ENCODE peak calls at places on chromosome 2, in five cellular contexts. X is NCI-H1092, U is ascending aorta, J is glutamatergic neuron, B is foreskin fibroblast. P is an unnamed sample.

GRCh38 chr2:73770725-73771124 is 9.2 kb downstream of the DUSP11 start:
- DNase-seq in X (no peak), U (no peak), J (no peak), B (no peak), P (no peak)

GRCh38 chr2:23380562-23381065 is 4.4 kb upstream of the KLHL29 start:
- DNase-seq in X (no peak), U (no peak), J (no peak), B (no peak), P (no peak)

GRCh38 chr2:74625658-74626425 is 22.3 kb downstream of the M1AP start:
- DNase-seq in X (no peak), U (no peak), J (no peak), B (peak), P (no peak)

GRCh38 chr2:239388236-239389151 is 12.3 kb downstream of the HDAC4 start:
- DNase-seq in X (no peak), U (no peak), J (peak), B (no peak), P (no peak)

GRCh38 chr2:7191927-7192326 is 274.7 kb downstream of the RNF144A start:
- DNase-seq in X (no peak), U (no peak), J (no peak), B (peak), P (no peak)

GRCh38 chr2:20640411-20641122 is 10.3 kb downstream of the HS1BP3 start:
- DNase-seq in X (no peak), U (peak), J (no peak), B (no peak), P (no peak)

GRCh38 chr2:120763931-120764330 is 28.3 kb downstream of the GLI2 start:
- DNase-seq in X (no peak), U (peak), J (peak), B (no peak), P (no peak)

GRCh38 chr2:113231064-113231463 is 47.7 kb downstream of the PAX8 start:
- DNase-seq in X (no peak), U (no peak), J (no peak), B (no peak), P (no peak)

GRCh38 chr2:192570786-192571185 is 376.1 kb upstream of the TMEFF2 start:
- DNase-seq in X (no peak), U (no peak), J (no peak), B (no peak), P (no peak)

GRCh38 chr2:150122871-150123588 is 364.4 kb downstream of the RND3 start:
- DNase-seq in X (no peak), U (no peak), J (no peak), B (peak), P (no peak)

GRCh38 chr2:173401716-173402326 is 47.1 kb downstream of the CDCA7 start:
- DNase-seq in X (no peak), U (no peak), J (no peak), B (peak), P (no peak)

GRCh38 chr2:118321436-118322100 is 233.3 kb downstream of the INSIG2 start:
- DNase-seq in X (no peak), U (no peak), J (no peak), B (no peak), P (no peak)

GRCh38 chr2:209368406-209368805 is 55.4 kb upstream of the MAP2 start:
- DNase-seq in X (no peak), U (no peak), J (no peak), B (no peak), P (no peak)

GRCh38 chr2:127048969-127049897 is 57.7 kb downstream of the BIN1 start:
- DNase-seq in X (no peak), U (peak), J (no peak), B (no peak), P (no peak)

GRCh38 chr2:137977790-137978189 is 13.5 kb downstream of the HNMT start:
- DNase-seq in X (no peak), U (no peak), J (no peak), B (no peak), P (no peak)

GRCh38 chr2:229089806-229090205 is 181.3 kb downstream of the PID1 start:
- DNase-seq in X (no peak), U (no peak), J (no peak), B (peak), P (no peak)

GRCh38 chr2:100068395-100068794 is 74.0 kb downstream of the AFF3 start:
- DNase-seq in X (no peak), U (no peak), J (no peak), B (no peak), P (no peak)

GRCh38 chr2:217035967-217036366 is 176.1 kb upstream of the TNP1 start:
- DNase-seq in X (no peak), U (peak), J (peak), B (no peak), P (no peak)

GRCh38 chr2:95345415-95346235 is 48.5 kb downstream of the KCNIP3 start:
- DNase-seq in X (peak), U (peak), J (peak), B (peak), P (peak)

GRCh38 chr2:20998972-20999905 is 44.6 kb downstream of the APOB start:
- DNase-seq in X (no peak), U (no peak), J (no peak), B (no peak), P (no peak)

GRCh38 chr2:42937171-42937875 is 144.9 kb upstream of the HAAO start:
- DNase-seq in X (no peak), U (no peak), J (no peak), B (no peak), P (no peak)

GRCh38 chr2:137659616-137660015 is 304.7 kb upstream of the HNMT start:
- DNase-seq in X (peak), U (no peak), J (no peak), B (peak), P (peak)

GRCh38 chr2:101736861-101737291 is 39.4 kb downstream of the MAP4K4 start:
- DNase-seq in X (no peak), U (no peak), J (no peak), B (peak), P (no peak)

GRCh38 chr2:206979922-206980321 is 40.6 kb downstream of the CPO start:
- DNase-seq in X (no peak), U (no peak), J (no peak), B (no peak), P (no peak)

GRCh38 chr2:237012021-237012420 is 73.7 kb upstream of the COPS8 start:
- DNase-seq in X (no peak), U (no peak), J (no peak), B (no peak), P (no peak)

GRCh38 chr2:75627902-75628504 is 18.6 kb upstream of the MRPL19 start:
- DNase-seq in X (peak), U (peak), J (peak), B (peak), P (peak)

GRCh38 chr2:235444101-235444597 is 49.7 kb upstream of the AGAP1 start:
- DNase-seq in X (no peak), U (no peak), J (no peak), B (no peak), P (no peak)

GRCh38 chr2:105410554-105410953 is 11.7 kb upstream of the FHL2 start:
- DNase-seq in X (no peak), U (peak), J (no peak), B (no peak), P (no peak)

GRCh38 chr2:225864394-225864793 is 464.9 kb downstream of the NYAP2 start:
- DNase-seq in X (no peak), U (no peak), J (no peak), B (no peak), P (no peak)

GRCh38 chr2:21395366-21395765 is 271.6 kb downstream of the TDRD15 start:
- DNase-seq in X (no peak), U (no peak), J (no peak), B (no peak), P (no peak)

GRCh38 chr2:129936334-129936934 is 43.0 kb upstream of the RAB6C start:
- DNase-seq in X (peak), U (no peak), J (peak), B (no peak), P (peak)

GRCh38 chr2:64554117-64554516 is 30.0 kb downstream of the AFTPH start:
- DNase-seq in X (no peak), U (no peak), J (no peak), B (no peak), P (no peak)

P was measured in NCI-H526 treated with DMSO at 0.1 percent for 48 hours.